ENCODE peak calls at places on chromosomes 3 and 15, in eight cellular contexts. One of them, this sample, is unnamed.

GRCh38 chr3:124584552-124585391 is 145.5 kb upstream of the UMPS start:
- DNase-seq in CD8-positive, alpha-beta T cell: peak
- DNase-seq in heart right ventricle: peak
- DNase-seq in GM12865: peak
- DNase-seq in AG09309: no peak
- DNase-seq in OCI-LY7: no peak
- DNase-seq in cardiac muscle cell: peak
- DNase-seq in GM23338: peak
- DNase-seq in this sample: no peak

GRCh38 chr3:21290557-21290956 is 460.5 kb downstream of the ZNF385D start:
- DNase-seq in OCI-LY7: no peak
- DNase-seq in heart right ventricle: no peak
- DNase-seq in GM12865: no peak
- DNase-seq in CD8-positive, alpha-beta T cell: no peak
- DNase-seq in cardiac muscle cell: peak
- DNase-seq in GM23338: peak
- DNase-seq in AG09309: no peak
- DNase-seq in this sample: no peak

GRCh38 chr3:98971183-98971681 is 69.7 kb upstream of the DCBLD2 start:
- DNase-seq in GM12865: no peak
- DNase-seq in heart right ventricle: no peak
- DNase-seq in OCI-LY7: no peak
- DNase-seq in AG09309: no peak
- DNase-seq in CD8-positive, alpha-beta T cell: no peak
- DNase-seq in GM23338: no peak
- DNase-seq in cardiac muscle cell: no peak
- DNase-seq in this sample: peak

GRCh38 chr3:191139771-191140170 is 59.3 kb upstream of the OSTN start:
- DNase-seq in GM12865: peak
- DNase-seq in AG09309: peak
- DNase-seq in heart right ventricle: no peak
- DNase-seq in CD8-positive, alpha-beta T cell: no peak
- DNase-seq in cardiac muscle cell: no peak
- DNase-seq in OCI-LY7: no peak
- DNase-seq in GM23338: no peak
- DNase-seq in this sample: no peak

GRCh38 chr15:67303490-67304363 is 49.1 kb downstream of the IQCH start:
- DNase-seq in AG09309: no peak
- DNase-seq in OCI-LY7: peak
- DNase-seq in cardiac muscle cell: peak
- DNase-seq in CD8-positive, alpha-beta T cell: no peak
- DNase-seq in heart right ventricle: peak
- DNase-seq in GM12865: peak
- DNase-seq in GM23338: peak
- DNase-seq in this sample: no peak

GRCh38 chr3:131812433-131812832 is 222.4 kb downstream of the CPNE4 start:
- DNase-seq in OCI-LY7: no peak
- DNase-seq in GM23338: no peak
- DNase-seq in cardiac muscle cell: no peak
- DNase-seq in GM12865: no peak
- DNase-seq in AG09309: no peak
- DNase-seq in heart right ventricle: no peak
- DNase-seq in CD8-positive, alpha-beta T cell: no peak
- DNase-seq in this sample: no peak

GRCh38 chr3:108485146-108485545 is 25.2 kb downstream of the MYH15 start:
- DNase-seq in OCI-LY7: no peak
- DNase-seq in cardiac muscle cell: no peak
- DNase-seq in CD8-positive, alpha-beta T cell: no peak
- DNase-seq in GM12865: peak
- DNase-seq in heart right ventricle: no peak
- DNase-seq in GM23338: peak
- DNase-seq in AG09309: no peak
- DNase-seq in this sample: no peak

GRCh38 chr3:157148123-157148889 is 11.6 kb downstream of the CCNL1 start:
- DNase-seq in heart right ventricle: no peak
- DNase-seq in cardiac muscle cell: no peak
- DNase-seq in GM12865: peak
- DNase-seq in OCI-LY7: no peak
- DNase-seq in CD8-positive, alpha-beta T cell: no peak
- DNase-seq in AG09309: no peak
- DNase-seq in GM23338: no peak
- DNase-seq in this sample: no peak

GRCh38 chr15:69478259-69478687 is 25.7 kb downstream of the RPLP1 start:
- DNase-seq in CD8-positive, alpha-beta T cell: peak
- DNase-seq in AG09309: no peak
- DNase-seq in GM23338: peak
- DNase-seq in cardiac muscle cell: peak
- DNase-seq in OCI-LY7: peak
- DNase-seq in GM12865: peak
- DNase-seq in heart right ventricle: peak
- DNase-seq in this sample: no peak

GRCh38 chr3:24508423-24508839 is 13.8 kb upstream of the THRB start:
- DNase-seq in cardiac muscle cell: no peak
- DNase-seq in heart right ventricle: no peak
- DNase-seq in AG09309: no peak
- DNase-seq in GM23338: no peak
- DNase-seq in GM12865: no peak
- DNase-seq in OCI-LY7: no peak
- DNase-seq in CD8-positive, alpha-beta T cell: no peak
- DNase-seq in this sample: no peak

GRCh38 chr15:75042730-75043508 is 19.5 kb downstream of the PPCDC start:
- DNase-seq in GM12865: peak
- DNase-seq in GM23338: peak
- DNase-seq in heart right ventricle: peak
- DNase-seq in AG09309: no peak
- DNase-seq in cardiac muscle cell: peak
- DNase-seq in OCI-LY7: peak
- DNase-seq in CD8-positive, alpha-beta T cell: peak
- DNase-seq in this sample: no peak

GRCh38 chr15:91126080-91126479 is 26.0 kb downstream of the SV2B start:
- DNase-seq in AG09309: no peak
- DNase-seq in CD8-positive, alpha-beta T cell: no peak
- DNase-seq in OCI-LY7: no peak
- DNase-seq in heart right ventricle: no peak
- DNase-seq in GM23338: no peak
- DNase-seq in cardiac muscle cell: no peak
- DNase-seq in GM12865: no peak
- DNase-seq in this sample: no peak

GRCh38 chr3:79146024-79146423 is 621.8 kb downstream of the ROBO1 start:
- DNase-seq in GM23338: no peak
- DNase-seq in CD8-positive, alpha-beta T cell: no peak
- DNase-seq in AG09309: no peak
- DNase-seq in GM12865: no peak
- DNase-seq in heart right ventricle: no peak
- DNase-seq in cardiac muscle cell: peak
- DNase-seq in OCI-LY7: no peak
- DNase-seq in this sample: no peak

GRCh38 chr15:77507911-77508310 is 87.2 kb downstream of the HMG20A start:
- DNase-seq in GM23338: no peak
- DNase-seq in AG09309: no peak
- DNase-seq in cardiac muscle cell: no peak
- DNase-seq in GM12865: no peak
- DNase-seq in CD8-positive, alpha-beta T cell: no peak
- DNase-seq in heart right ventricle: peak
- DNase-seq in OCI-LY7: no peak
- DNase-seq in this sample: no peak

GRCh38 chr15:55737373-55737772 is 5.6 kb downstream of the PRTG start:
- DNase-seq in GM12865: no peak
- DNase-seq in heart right ventricle: peak
- DNase-seq in cardiac muscle cell: peak
- DNase-seq in GM23338: peak
- DNase-seq in CD8-positive, alpha-beta T cell: no peak
- DNase-seq in OCI-LY7: no peak
- DNase-seq in AG09309: no peak
- DNase-seq in this sample: no peak

GRCh38 chr15:67175643-67176071 is 78.8 kb downstream of the AAGAB start:
- DNase-seq in cardiac muscle cell: no peak
- DNase-seq in AG09309: peak
- DNase-seq in CD8-positive, alpha-beta T cell: no peak
- DNase-seq in OCI-LY7: no peak
- DNase-seq in heart right ventricle: no peak
- DNase-seq in GM12865: peak
- DNase-seq in GM23338: no peak
- DNase-seq in this sample: no peak

GRCh38 chr3:51083490-51083889 is 301.6 kb upstream of the MANF start:
- DNase-seq in AG09309: no peak
- DNase-seq in heart right ventricle: no peak
- DNase-seq in OCI-LY7: no peak
- DNase-seq in CD8-positive, alpha-beta T cell: no peak
- DNase-seq in cardiac muscle cell: no peak
- DNase-seq in GM23338: no peak
- DNase-seq in GM12865: no peak
- DNase-seq in this sample: no peak

DNA sequence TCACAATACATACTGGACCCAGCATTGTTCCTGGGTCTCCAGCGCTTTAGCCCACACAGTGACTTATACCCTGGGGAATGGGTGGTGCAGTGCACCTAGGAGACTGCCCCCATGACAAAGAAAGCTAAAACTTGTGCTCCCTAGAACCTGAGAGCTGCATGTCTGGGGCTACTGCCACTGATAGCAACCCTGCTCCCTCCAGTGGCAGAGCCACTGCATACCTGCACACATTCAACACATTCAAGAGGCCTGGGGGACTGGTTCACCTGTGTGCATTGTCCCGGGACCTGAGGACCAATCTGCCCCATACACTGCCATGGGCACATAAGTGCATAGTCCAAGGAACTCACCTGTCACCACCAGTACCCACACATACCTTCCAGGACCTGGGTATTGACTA is 302.7 kb upstream of the MANF start:
- DNase-seq in OCI-LY7: no peak
- DNase-seq in GM23338: no peak
- DNase-seq in AG09309: no peak
- DNase-seq in heart right ventricle: no peak
- DNase-seq in GM12865: no peak
- DNase-seq in cardiac muscle cell: no peak
- DNase-seq in CD8-positive, alpha-beta T cell: no peak
- DNase-seq in this sample: no peak
- TF ChIP-seq CTCF in OCI-LY7: no peak
- TF ChIP-seq CTCF in GM23338: no peak
- TF ChIP-seq CTCF in AG09309: no peak
- TF ChIP-seq CTCF in heart right ventricle: no peak
- TF ChIP-seq CTCF in GM12865: no peak
- TF ChIP-seq CTCF in cardiac muscle cell: no peak
- TF ChIP-seq CTCF in CD8-positive, alpha-beta T cell: no peak
- TF ChIP-seq CTCF in this sample: no peak

GRCh38 chr3:11721114-11721440 is 77.4 kb upstream of the VGLL4 start:
- DNase-seq in cardiac muscle cell: peak
- DNase-seq in AG09309: no peak
- DNase-seq in GM12865: no peak
- DNase-seq in CD8-positive, alpha-beta T cell: no peak
- DNase-seq in GM23338: no peak
- DNase-seq in OCI-LY7: peak
- DNase-seq in heart right ventricle: no peak
- DNase-seq in this sample: no peak
- H3K4me3 ChIP-seq in cardiac muscle cell: no peak
- H3K4me3 ChIP-seq in AG09309: no peak
- H3K4me3 ChIP-seq in GM12865: peak
- H3K4me3 ChIP-seq in CD8-positive, alpha-beta T cell: no peak
- H3K4me3 ChIP-seq in GM23338: peak
- H3K4me3 ChIP-seq in OCI-LY7: peak
- H3K4me3 ChIP-seq in heart right ventricle: peak
- H3K4me3 ChIP-seq in this sample: peak

DNA sequence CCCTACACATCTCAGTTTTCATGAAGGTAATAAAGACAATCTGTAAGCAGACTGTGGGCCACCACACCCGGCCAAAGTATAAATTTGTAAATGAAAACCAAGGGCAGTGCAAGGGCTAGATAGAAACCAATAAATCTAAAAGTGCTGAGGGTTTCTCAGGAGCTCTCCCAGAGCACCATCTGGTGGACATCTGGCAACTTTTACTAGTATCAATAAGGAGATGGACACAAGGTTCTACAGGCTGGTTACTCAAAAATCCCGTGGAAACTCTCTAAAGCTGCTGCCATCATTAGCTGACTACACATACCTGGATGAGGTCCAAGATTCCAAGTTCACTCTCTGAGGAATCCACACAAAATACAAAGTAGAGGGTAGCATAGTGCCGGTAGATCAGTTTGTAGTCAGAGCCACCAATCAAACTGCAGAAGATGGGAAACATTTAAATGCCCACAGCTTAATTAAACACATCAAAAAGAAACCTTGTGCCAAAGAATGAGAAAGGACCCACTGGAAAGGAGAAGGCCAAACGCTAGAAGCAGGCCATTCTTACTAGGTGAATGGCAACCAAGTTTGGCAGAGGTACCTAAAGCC is 5.5 kb downstream of the AP3S2 start:
- DNase-seq in GM23338: peak
- DNase-seq in heart right ventricle: no peak
- DNase-seq in OCI-LY7: peak
- DNase-seq in AG09309: peak
- DNase-seq in GM12865: peak
- DNase-seq in CD8-positive, alpha-beta T cell: no peak
- DNase-seq in cardiac muscle cell: peak
- DNase-seq in this sample: peak
- TF ChIP-seq CTCF in GM23338: peak
- TF ChIP-seq CTCF in heart right ventricle: no peak
- TF ChIP-seq CTCF in OCI-LY7: peak
- TF ChIP-seq CTCF in AG09309: peak
- TF ChIP-seq CTCF in GM12865: peak
- TF ChIP-seq CTCF in CD8-positive, alpha-beta T cell: no peak
- TF ChIP-seq CTCF in cardiac muscle cell: peak
- TF ChIP-seq CTCF in this sample: peak

GRCh38 chr3:23219552-23219951 is 16.4 kb downstream of the UBE2E2 start:
- DNase-seq in OCI-LY7: peak
- DNase-seq in GM23338: no peak
- DNase-seq in GM12865: peak
- DNase-seq in heart right ventricle: no peak
- DNase-seq in cardiac muscle cell: no peak
- DNase-seq in CD8-positive, alpha-beta T cell: no peak
- DNase-seq in AG09309: no peak
- DNase-seq in this sample: no peak

GRCh38 chr3:23217872-23218554 is 14.9 kb downstream of the UBE2E2 start:
- DNase-seq in OCI-LY7: no peak
- DNase-seq in GM12865: no peak
- DNase-seq in heart right ventricle: peak
- DNase-seq in cardiac muscle cell: no peak
- DNase-seq in GM23338: no peak
- DNase-seq in AG09309: no peak
- DNase-seq in CD8-positive, alpha-beta T cell: no peak
- DNase-seq in this sample: no peak

GRCh38 chr3:23219117-23219516 is 16.0 kb downstream of the UBE2E2 start:
- DNase-seq in GM12865: peak
- DNase-seq in heart right ventricle: no peak
- DNase-seq in OCI-LY7: no peak
- DNase-seq in cardiac muscle cell: no peak
- DNase-seq in GM23338: no peak
- DNase-seq in AG09309: no peak
- DNase-seq in CD8-positive, alpha-beta T cell: no peak
- DNase-seq in this sample: no peak

DNA sequence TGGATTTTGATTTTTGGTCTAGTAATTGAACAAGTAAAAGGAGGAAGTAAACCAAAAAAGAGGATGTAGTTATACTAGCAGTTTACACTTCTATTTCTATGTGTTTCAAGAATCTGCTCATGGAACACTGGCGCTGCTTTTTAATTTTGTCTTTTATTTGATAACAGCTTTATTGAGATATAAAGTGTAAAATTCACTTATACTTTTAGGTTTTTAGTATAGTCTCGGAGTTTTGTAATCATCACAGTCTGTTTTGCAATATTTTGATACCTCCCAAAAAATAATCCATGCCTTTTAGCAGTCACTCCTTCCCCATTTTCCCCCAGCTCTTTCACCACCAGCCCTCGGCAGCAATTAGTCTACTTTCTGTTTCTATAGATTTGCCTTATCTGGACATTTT is 18.0 kb downstream of the UBE2E2 start:
- DNase-seq in CD8-positive, alpha-beta T cell: no peak
- DNase-seq in heart right ventricle: no peak
- DNase-seq in cardiac muscle cell: no peak
- DNase-seq in GM23338: no peak
- DNase-seq in OCI-LY7: peak
- DNase-seq in AG09309: no peak
- DNase-seq in GM12865: no peak
- DNase-seq in this sample: no peak
- H3K4me3 ChIP-seq in CD8-positive, alpha-beta T cell: no peak
- H3K4me3 ChIP-seq in heart right ventricle: no peak
- H3K4me3 ChIP-seq in cardiac muscle cell: no peak
- H3K4me3 ChIP-seq in GM23338: no peak
- H3K4me3 ChIP-seq in OCI-LY7: peak
- H3K4me3 ChIP-seq in AG09309: no peak
- H3K4me3 ChIP-seq in GM12865: peak
- H3K4me3 ChIP-seq in this sample: no peak

This sample was measured in AG04449.